ENCODE peak calls at places on chromosomes 13 and 19, in five cellular contexts. D is left ventricle myocardium inferior; A is adrenal gland; U is breast epithelium; K is CD4-positive, alpha-beta memory T cell. I is an unnamed sample.

GRCh38 chr19:41355802-41356201 is 2.1 kb upstream of the TGFB1 start:
- DNase-seq in A (no peak), D (peak), K (no peak), U (no peak), I (no peak)

GRCh38 chr19:47607564-47608073 is 1.3 kb upstream of the BICRA start:
- DNase-seq in A (no peak), K (no peak), U (no peak), D (no peak), I (no peak)

GRCh38 chr19:29329460-29330134 is 116.6 kb upstream of the UQCRFS1 start:
- DNase-seq in K (no peak), A (no peak), U (no peak), D (no peak), I (no peak)

GRCh38 chr19:9836021-9836420 is 903 bp downstream of the PIN1 start:
- DNase-seq in A (no peak), K (no peak), D (no peak), U (no peak), I (no peak)

GRCh38 chr13:51874651-51875050 is 12.9 kb downstream of the CCDC70 start:
- DNase-seq in K (no peak), D (no peak), A (no peak), U (no peak), I (no peak)

GRCh38 chr13:113146750-113147149 is 11.7 kb upstream of the PROZ start:
- DNase-seq in K (no peak), U (no peak), D (no peak), A (no peak), I (peak)

GRCh38 chr13:106143392-106143791 is 392.1 kb downstream of the EFNB2 start:
- DNase-seq in U (no peak), A (no peak), D (no peak), K (no peak), I (no peak)

GRCh38 chr19:51971624-51972023 is 15.0 kb downstream of the ZNF350 start:
- DNase-seq in U (no peak), A (no peak), K (peak), D (no peak), I (no peak)

GRCh38 chr13:32548837-32549236 is 10.2 kb upstream of the N4BP2L2 start:
- DNase-seq in K (no peak), A (no peak), D (no peak), U (no peak), I (no peak)

GRCh38 chr19:37813340-37813739 is 34.0 kb upstream of the ZNF573 start:
- DNase-seq in D (no peak), A (no peak), K (no peak), U (no peak), I (no peak)

GRCh38 chr13:74197686-74198085 is 63.5 kb upstream of the KLF12 start:
- DNase-seq in D (no peak), U (no peak), K (no peak), A (no peak), I (no peak)

GRCh38 chr13:32746474-32746873 is 160.2 kb downstream of the PDS5B start:
- DNase-seq in K (no peak), U (no peak), A (no peak), D (no peak), I (no peak)

GRCh38 chr13:112869202-112870061 is 99.6 kb upstream of the MCF2L start:
- DNase-seq in U (no peak), A (no peak), D (no peak), K (no peak), I (no peak)

GRCh38 chr13:111903143-111903542 is 163.8 kb upstream of the SOX1 start:
- DNase-seq in D (no peak), A (no peak), K (no peak), U (no peak), I (peak)

GRCh38 chr13:95485045-95485517 is 67.4 kb upstream of the CLDN10 start:
- DNase-seq in K (no peak), D (no peak), U (no peak), A (peak), I (peak)

DNA sequence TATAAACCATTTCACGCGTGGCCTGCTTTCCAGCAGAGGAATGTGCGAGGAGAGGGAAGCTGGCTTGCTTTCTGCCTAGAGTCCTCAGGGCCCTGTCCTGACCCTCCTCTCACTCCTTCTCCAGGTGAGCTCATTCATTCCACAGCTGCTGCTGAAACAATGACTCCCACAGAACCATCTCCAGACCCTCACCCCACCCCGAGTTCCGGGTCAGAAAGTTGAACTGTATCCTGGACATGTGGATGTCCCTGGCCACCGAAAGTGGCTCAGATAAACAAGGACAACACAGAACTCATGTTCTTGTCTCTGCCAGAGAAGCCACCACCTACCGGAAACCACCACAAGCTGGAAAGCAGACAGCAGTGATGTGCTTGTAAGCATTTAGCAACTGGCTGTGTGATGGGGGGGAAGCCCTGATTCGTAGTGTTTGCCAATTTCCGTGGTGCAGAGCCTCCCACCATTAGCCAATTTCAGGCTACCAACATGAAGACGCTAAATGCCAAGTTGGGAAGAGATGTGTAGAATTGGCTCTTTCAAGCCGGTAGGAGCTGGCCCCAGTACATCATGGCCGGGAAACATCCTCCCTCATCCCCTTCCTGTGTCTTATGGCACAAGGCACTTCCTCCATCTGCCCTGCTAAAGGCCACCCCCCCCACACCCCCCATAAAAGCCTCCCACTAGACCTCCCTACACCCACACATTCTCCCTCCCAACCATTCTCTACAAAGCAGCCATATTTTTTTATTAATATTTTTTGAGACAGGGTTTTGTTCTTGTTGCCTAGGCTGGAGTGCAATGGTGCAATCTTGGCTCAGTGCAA is 5.0 kb downstream of the SYCE2 start:
- DNase-seq in K (peak), U (peak), D (no peak), A (no peak), I (no peak)
- H3K4me3 ChIP-seq in K (peak), U (peak), D (no peak), A (no peak), I (no peak)

GRCh38 chr19:2636897-2637683 is 65.4 kb downstream of the GNG7 start:
- DNase-seq in K (peak), U (no peak), D (peak), A (peak), I (no peak)
- H3K4me3 ChIP-seq in K (no peak), U (no peak), D (no peak), A (no peak), I (no peak)

GRCh38 chr19:53960187-53960586 is 2.5 kb upstream of the CACNG8 start:
- DNase-seq in K (no peak), U (no peak), D (no peak), A (no peak), I (no peak)

GRCh38 chr19:53961523-53962345 is 1.0 kb upstream of the CACNG8 start:
- DNase-seq in U (no peak), D (no peak), K (no peak), A (no peak), I (no peak)

GRCh38 chr19:53965091-53965490 is 2.4 kb downstream of the CACNG8 start:
- DNase-seq in A (no peak), D (no peak), U (no peak), K (no peak), I (no peak)

GRCh38 chr19:53960886-53961285 is 1.9 kb upstream of the CACNG8 start:
- DNase-seq in A (no peak), U (no peak), K (no peak), D (no peak), I (no peak)

DNA sequence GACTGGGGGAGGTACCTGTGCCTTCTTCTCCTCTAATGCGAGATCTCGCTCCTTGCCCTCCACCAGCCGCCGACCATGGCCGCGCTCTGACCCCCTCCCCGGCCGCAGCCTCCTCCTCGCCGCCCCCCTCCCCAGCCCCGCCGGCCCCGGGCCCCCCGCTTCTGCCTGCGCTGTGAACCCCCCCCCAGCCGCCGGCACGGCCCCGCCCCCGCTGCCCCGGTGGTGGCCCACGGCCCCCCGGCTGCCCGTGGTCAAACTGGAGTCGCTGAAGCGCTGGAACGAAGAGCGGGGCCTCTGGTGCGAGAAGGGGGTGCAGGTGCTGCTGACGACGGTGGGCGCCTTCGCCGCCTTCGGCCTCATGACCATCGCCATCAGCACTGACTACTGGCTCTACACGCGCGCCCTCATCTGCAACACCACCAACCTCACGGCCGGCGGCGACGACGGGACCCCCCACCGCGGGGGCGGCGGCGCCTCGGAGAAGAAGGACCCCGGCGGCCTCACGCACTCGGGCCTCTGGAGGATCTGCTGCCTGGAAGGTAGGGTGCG is at the start of gene CACNG8:
- DNase-seq in U (no peak), A (no peak), K (no peak), D (no peak), I (no peak)
- H3K4me3 ChIP-seq in U (no peak), A (no peak), K (no peak), D (no peak), I (no peak)

GRCh38 chr13:19960673-19961015 is 2.1 kb downstream of the ZMYM2 start:
- DNase-seq in A (no peak), K (no peak), U (no peak), D (no peak), I (no peak)

GRCh38 chr13:19962894-19963293 is 4.4 kb downstream of the ZMYM2 start:
- DNase-seq in A (no peak), U (no peak), D (no peak), K (no peak), I (no peak)

GRCh38 chr13:19961924-19962323 is 3.4 kb downstream of the ZMYM2 start:
- DNase-seq in A (no peak), U (no peak), K (no peak), D (no peak), I (no peak)

GRCh38 chr13:19959831-19960672 is 1.5 kb downstream of the ZMYM2 start:
- DNase-seq in U (peak), A (peak), K (peak), D (peak), I (peak)

GRCh38 chr13:19961484-19961883 is 3.0 kb downstream of the ZMYM2 start:
- DNase-seq in U (no peak), K (no peak), A (no peak), D (no peak), I (no peak)
- H3K4me3 ChIP-seq in U (peak), K (no peak), A (no peak), D (peak), I (no peak)

GRCh38 chr13:23467932-23468278 is 34.4 kb upstream of the SACS start:
- DNase-seq in U (no peak), K (no peak), D (no peak), A (no peak), I (no peak)

GRCh38 chr13:23469901-23470525 is 36.5 kb upstream of the SACS start:
- DNase-seq in K (no peak), U (no peak), A (no peak), D (no peak), I (no peak)

GRCh38 chr13:23468811-23469210 is 35.3 kb upstream of the SACS start:
- DNase-seq in K (no peak), U (no peak), D (no peak), A (no peak), I (no peak)

GRCh38 chr13:23466144-23467002 is 32.9 kb upstream of the SACS start:
- DNase-seq in D (peak), A (peak), K (peak), U (peak), I (peak)

GRCh38 chr13:23467048-23467931 is 33.8 kb upstream of the SACS start:
- DNase-seq in U (no peak), K (no peak), D (no peak), A (peak), I (no peak)
- H3K4me3 ChIP-seq in U (no peak), K (no peak), D (peak), A (no peak), I (no peak)

GRCh38 chr19:49850221-49850486 is 805 bp upstream of the PTOV1 start:
- DNase-seq in D (no peak), U (no peak), A (no peak), K (no peak), I (no peak)
- H3K4me3 ChIP-seq in D (peak), U (peak), A (no peak), K (peak), I (peak)

I was measured in right atrium auricular region.